ENCODE peak calls at places on chromosomes 4 and X, in four cellular contexts. One of them, this sample, is unnamed.

GRCh38 chrX:119734897-119735339 is 23.5 kb upstream of the SOWAHD start:
- DNase-seq in left lung: peak; percentile 47
- DNase-seq in fibroblast of the aortic adventitia: no peak
- DNase-seq in colonic mucosa: no peak
- DNase-seq in this sample: no peak

GRCh38 chrX:8783100-8784098 is 17.8 kb downstream of the FAM9A start:
- DNase-seq in fibroblast of the aortic adventitia: peak; percentile 1
- DNase-seq in left lung: no peak
- DNase-seq in colonic mucosa: peak; percentile 38
- DNase-seq in this sample: peak; percentile 12

GRCh38 chr4:42568610-42569207 is 88.2 kb downstream of the ATP8A1 start:
- DNase-seq in colonic mucosa: peak; percentile 74
- DNase-seq in left lung: peak; percentile 53
- DNase-seq in fibroblast of the aortic adventitia: peak; percentile 82
- DNase-seq in this sample: peak; percentile 81

GRCh38 chr4:25020240-25020639 is 10.5 kb downstream of the LGI2 start:
- DNase-seq in colonic mucosa: no peak
- DNase-seq in fibroblast of the aortic adventitia: peak; percentile 40
- DNase-seq in left lung: no peak
- DNase-seq in this sample: peak; percentile 16

GRCh38 chr4:164799410-164799809 is 45.5 kb downstream of the SMIM31 start:
- DNase-seq in fibroblast of the aortic adventitia: no peak
- DNase-seq in colonic mucosa: no peak
- DNase-seq in left lung: no peak
- DNase-seq in this sample: no peak

GRCh38 chr4:133668061-133668851 is 519.2 kb downstream of the PCDH10 start:
- DNase-seq in fibroblast of the aortic adventitia: no peak
- DNase-seq in colonic mucosa: no peak
- DNase-seq in left lung: no peak
- DNase-seq in this sample: no peak

GRCh38 chrX:11049976-11050375 is 61.2 kb upstream of the HCCS start:
- DNase-seq in colonic mucosa: no peak
- DNase-seq in fibroblast of the aortic adventitia: no peak
- DNase-seq in left lung: no peak
- DNase-seq in this sample: no peak

GRCh38 chr4:30719363-30720020 is 677 bp upstream of the PCDH7 start:
- DNase-seq in left lung: peak; percentile 48
- DNase-seq in fibroblast of the aortic adventitia: peak; percentile 71
- DNase-seq in colonic mucosa: peak; percentile 45
- DNase-seq in this sample: peak; percentile 58

GRCh38 chrX:13078739-13079444 is 34.5 kb upstream of the FAM9C start:
- DNase-seq in fibroblast of the aortic adventitia: peak; percentile 92
- DNase-seq in colonic mucosa: peak; percentile 54
- DNase-seq in left lung: no peak
- DNase-seq in this sample: peak; percentile 94

DNA sequence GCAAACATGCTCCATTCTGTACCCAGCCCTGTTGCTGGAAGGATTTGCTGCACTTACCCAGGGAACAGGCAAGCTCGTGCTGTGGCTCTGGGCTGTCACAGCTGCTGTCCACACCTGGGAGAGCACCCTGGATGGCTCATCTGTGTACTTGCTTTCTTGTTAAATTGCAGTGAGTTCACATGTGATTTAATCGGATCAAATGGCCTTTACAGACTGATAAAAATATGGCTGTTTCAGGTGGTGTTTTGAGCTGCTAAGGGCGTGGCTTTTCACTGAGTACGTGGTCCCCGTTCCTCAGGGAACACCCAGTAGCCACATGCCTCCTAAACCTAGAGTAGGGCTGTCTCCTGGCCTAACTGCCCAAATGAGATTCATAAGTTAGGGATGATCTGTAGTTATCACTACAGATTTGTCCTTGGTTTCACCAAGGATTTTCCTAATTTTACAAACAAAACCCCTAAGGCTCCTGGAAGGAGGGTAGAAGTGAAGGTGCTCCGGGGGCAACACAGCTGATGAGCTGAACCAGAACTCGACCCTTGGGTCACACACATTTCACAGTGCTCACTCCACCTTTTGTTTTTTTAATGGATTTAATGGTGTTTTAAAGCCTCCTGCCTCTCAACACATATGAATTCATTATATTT is 13.7 kb downstream of the KLKB1 start:
- DNase-seq in colonic mucosa: no peak
- DNase-seq in fibroblast of the aortic adventitia: no peak
- DNase-seq in left lung: no peak
- DNase-seq in this sample: no peak
- H3K4me3 ChIP-seq in colonic mucosa: no peak overlapping the region
- H3K4me3 ChIP-seq in fibroblast of the aortic adventitia: no peak overlapping the region
- H3K4me3 ChIP-seq in left lung: no peak overlapping the region
- H3K4me3 ChIP-seq in this sample: no peak overlapping the region

DNA sequence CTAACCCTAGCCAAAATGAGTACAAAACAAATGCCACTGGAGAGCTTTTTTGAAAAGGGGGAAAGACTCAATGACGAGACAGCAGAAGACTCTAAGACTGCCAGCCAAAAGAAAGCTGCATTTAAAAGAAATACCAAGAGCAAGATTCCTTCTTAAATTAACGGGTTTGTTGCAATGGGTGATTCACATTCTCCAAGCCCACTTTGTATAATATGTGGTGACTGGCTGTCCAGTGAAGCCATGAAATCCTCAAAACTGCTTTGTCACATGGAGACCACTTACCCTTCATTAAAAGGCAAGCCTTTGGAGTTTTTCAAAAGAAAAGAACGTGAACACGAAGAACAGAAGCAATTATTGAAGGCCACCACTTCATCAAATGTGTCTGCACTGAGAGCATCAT is 68.2 kb downstream of the MRPL1 start:
- DNase-seq in colonic mucosa: no peak
- DNase-seq in fibroblast of the aortic adventitia: no peak
- DNase-seq in left lung: no peak
- DNase-seq in this sample: no peak
- TF ChIP-seq CTCF in colonic mucosa: no peak
- TF ChIP-seq CTCF in fibroblast of the aortic adventitia: no peak
- TF ChIP-seq CTCF in left lung: no peak
- TF ChIP-seq CTCF in this sample: no peak

DNA sequence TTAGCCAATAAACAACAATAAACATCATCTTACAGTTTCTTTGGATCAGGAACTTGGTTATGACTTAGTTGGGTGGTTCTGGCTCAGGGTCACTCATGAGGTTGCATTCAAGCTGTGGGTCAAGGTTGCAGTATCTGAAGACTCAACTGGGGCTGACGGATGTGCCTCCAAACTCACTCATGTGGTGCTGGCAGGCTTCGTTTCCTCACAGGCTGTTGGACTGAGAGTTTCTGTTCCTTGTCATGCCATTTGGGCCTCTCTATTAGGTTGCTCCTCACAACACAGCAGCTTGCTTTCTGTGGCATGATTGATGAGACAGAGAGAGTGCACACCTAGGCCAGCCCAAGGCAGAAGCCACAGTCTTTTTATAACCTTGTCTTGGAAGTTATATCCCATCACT is 20.7 kb downstream of the FRMPD3 start:
- DNase-seq in left lung: no peak
- DNase-seq in colonic mucosa: no peak
- DNase-seq in fibroblast of the aortic adventitia: no peak
- DNase-seq in this sample: no peak
- H3K4me3 ChIP-seq in left lung: no peak overlapping the region
- H3K4me3 ChIP-seq in colonic mucosa: no peak overlapping the region
- H3K4me3 ChIP-seq in fibroblast of the aortic adventitia: no peak overlapping the region
- H3K4me3 ChIP-seq in this sample: no peak overlapping the region

DNA sequence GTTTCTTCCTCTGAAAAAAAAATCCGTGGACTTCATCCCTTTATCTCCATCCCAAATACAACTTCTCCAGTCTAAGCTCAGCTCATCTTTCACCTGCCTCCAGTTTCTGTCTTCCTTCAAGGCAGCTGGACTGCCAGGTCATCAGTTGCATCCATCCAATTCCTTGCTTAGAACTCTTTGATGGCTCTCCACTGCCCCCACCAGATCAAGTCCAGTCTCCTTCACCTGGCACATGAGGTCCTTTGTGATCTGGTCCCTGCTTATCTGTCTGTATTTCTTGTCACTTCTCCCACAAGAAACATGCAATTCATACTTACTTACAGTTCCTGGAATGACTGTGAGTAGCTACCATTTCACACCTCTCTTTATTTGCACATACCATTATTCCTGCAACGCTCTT is 33.8 kb downstream of the OTUD6A start:
- DNase-seq in fibroblast of the aortic adventitia: peak; percentile 21
- DNase-seq in left lung: no peak
- DNase-seq in colonic mucosa: no peak
- DNase-seq in this sample: peak; percentile 38
- TF ChIP-seq CTCF in fibroblast of the aortic adventitia: peak; percentile 36
- TF ChIP-seq CTCF in left lung: no peak
- TF ChIP-seq CTCF in colonic mucosa: no peak
- TF ChIP-seq CTCF in this sample: peak; percentile 57

DNA sequence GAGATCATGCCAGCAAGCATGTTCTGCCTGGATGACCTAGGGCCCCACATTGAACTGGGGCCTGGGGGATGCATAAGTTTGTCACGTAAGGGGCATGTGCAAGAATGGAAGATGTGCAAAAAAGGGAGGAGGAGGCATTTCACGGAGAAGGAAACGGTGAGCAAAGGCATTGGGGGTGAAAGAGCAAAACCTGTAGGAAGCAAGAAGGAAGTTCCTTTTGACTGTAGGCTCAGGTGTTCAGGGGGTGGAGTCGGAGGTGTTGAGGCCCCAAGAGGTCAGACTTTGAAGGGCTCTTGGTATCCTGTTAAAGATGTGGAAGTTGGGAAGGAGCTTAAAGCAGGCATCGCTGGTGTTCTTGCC is 625 bp upstream of the SCARB2 start:
- DNase-seq in left lung: peak; percentile 51
- DNase-seq in fibroblast of the aortic adventitia: no peak
- DNase-seq in colonic mucosa: peak; percentile 73
- DNase-seq in this sample: no peak
- H3K4me3 ChIP-seq in left lung: peak overlapping the region; percentile 74
- H3K4me3 ChIP-seq in fibroblast of the aortic adventitia: peak overlapping the region; percentile 87
- H3K4me3 ChIP-seq in colonic mucosa: peak overlapping the region; percentile 79
- H3K4me3 ChIP-seq in this sample: peak overlapping the region; percentile 93

DNA sequence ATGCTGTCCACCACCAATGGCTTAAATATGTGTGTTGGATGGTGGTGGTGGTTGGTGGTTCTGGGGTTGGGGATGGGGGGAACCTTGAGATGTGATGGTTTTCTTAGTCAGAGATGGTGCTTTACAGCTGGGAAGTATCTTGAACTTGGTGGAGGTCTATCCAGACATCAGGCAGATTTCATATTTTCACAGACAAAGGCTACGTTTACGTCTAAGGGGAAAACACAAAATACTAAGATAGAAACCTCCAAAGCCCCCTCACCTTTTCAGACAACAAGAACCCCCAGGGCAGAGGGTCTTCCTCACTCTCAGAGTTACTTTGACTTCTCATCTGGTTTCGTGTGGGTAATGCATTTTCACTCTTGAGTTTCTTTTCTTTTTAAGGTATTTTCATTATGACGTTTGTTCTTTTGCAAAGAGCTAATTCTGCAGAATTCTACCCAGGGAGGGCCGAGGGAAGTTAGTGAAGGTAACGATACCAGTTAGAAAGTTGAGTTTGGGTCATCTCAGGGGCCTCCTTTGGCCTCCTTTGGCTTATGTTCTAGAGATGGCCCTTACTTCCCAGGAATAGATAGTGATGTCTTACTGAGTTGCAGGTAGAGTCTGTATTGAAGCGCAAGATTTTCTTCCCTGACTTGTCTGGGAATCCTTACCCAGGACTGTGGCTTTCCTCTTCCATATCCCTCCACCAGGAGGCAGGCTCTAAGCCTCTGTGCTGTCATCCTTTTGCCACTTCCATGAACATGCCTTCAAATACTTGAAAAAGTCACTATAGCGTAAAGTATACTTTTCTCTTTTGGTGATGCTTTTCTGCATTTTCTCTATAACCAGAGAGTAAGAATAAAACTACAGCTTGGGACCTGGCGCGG is 31.9 kb downstream of the RHOH start:
- DNase-seq in fibroblast of the aortic adventitia: no peak
- DNase-seq in left lung: no peak
- DNase-seq in colonic mucosa: no peak
- DNase-seq in this sample: peak; percentile 40
- TF ChIP-seq CTCF in fibroblast of the aortic adventitia: peak; percentile 33
- TF ChIP-seq CTCF in left lung: peak; percentile 37
- TF ChIP-seq CTCF in colonic mucosa: peak; percentile 37
- TF ChIP-seq CTCF in this sample: peak; percentile 64

DNA sequence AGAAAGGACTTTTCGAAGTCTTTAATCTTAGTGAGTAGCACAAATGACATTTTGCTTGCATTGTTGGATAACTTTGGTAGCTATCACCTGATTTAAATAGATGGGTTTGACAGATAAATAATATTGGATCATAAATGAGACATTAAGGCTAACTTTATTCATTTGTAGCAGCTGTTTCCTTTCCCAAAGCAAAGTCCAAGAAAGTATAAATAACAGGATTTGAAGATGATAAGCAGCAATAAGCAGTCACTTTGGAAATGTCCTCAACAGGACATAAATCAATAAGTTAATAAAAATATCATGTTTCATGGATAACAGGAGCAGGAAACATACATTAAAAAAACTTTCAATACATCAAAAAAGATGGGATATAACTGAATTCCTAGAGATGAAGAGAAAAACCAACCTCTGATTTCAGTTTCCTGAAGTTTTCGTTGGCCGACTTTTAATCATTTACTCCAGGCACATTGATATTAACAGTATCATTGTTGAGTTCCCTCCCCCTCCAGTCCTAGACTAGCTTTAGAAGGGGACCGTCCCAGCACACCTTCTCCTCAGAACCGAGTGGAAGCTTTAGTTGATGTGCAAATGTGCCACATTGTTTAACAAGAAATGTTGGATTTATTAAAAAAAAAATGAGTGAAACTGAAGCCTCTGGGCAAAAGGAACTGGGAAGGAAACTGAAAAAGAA is 169.9 kb upstream of the AGA start:
- DNase-seq in fibroblast of the aortic adventitia: no peak
- DNase-seq in colonic mucosa: no peak
- DNase-seq in left lung: no peak
- DNase-seq in this sample: no peak
- H3K4me3 ChIP-seq in fibroblast of the aortic adventitia: no peak overlapping the region
- H3K4me3 ChIP-seq in colonic mucosa: no peak overlapping the region
- H3K4me3 ChIP-seq in left lung: no peak overlapping the region
- H3K4me3 ChIP-seq in this sample: no peak overlapping the region

DNA sequence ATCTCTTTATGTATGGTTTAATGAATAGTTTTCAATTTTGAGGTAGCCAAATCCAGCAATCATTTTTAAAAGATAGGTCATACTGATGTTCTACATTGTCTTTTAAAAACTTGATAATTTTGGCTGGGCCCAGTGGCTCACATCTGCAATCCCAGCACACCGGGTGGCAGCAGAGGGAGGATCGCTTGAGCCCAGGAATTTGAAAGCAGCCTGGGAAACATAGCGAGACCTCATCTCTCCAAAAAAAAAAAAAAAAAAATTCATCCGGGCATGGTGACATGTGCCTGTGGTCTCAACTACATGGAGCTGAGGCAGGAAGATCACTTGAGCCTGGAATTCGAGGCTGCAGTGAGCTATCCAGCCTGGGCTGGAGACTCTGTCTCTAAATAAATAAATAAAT is 419.8 kb downstream of the GALNTL6 start:
- DNase-seq in left lung: no peak
- DNase-seq in fibroblast of the aortic adventitia: no peak
- DNase-seq in colonic mucosa: no peak
- DNase-seq in this sample: peak; percentile 12
- TF ChIP-seq CTCF in left lung: no peak
- TF ChIP-seq CTCF in fibroblast of the aortic adventitia: no peak
- TF ChIP-seq CTCF in colonic mucosa: no peak
- TF ChIP-seq CTCF in this sample: peak; percentile 39

GRCh38 chrX:85379174-85379907 is at the start of gene POF1B:
- DNase-seq in colonic mucosa: peak; percentile 93
- DNase-seq in left lung: peak; percentile 22
- DNase-seq in fibroblast of the aortic adventitia: no peak
- DNase-seq in this sample: no peak
- H3K4me3 ChIP-seq in colonic mucosa: peak within 1 kb of the TSS; percentile 37
- H3K4me3 ChIP-seq in left lung: no peak within 1 kb of the TSS
- H3K4me3 ChIP-seq in fibroblast of the aortic adventitia: no peak within 1 kb of the TSS
- H3K4me3 ChIP-seq in this sample: no peak within 1 kb of the TSS